ENCODE peak calls at places on chromosomes 16 and 17, in four cellular contexts. A, R, I and E are unnamed samples.

GRCh38 chr17:7969434-7969833 is 33.0 kb upstream of the GUCY2D start:
- DNase-seq in A (no peak), R (no peak), I (no peak), E (no peak)

GRCh38 chr17:7988750-7989178 is 13.7 kb upstream of the GUCY2D start:
- DNase-seq in I (peak), R (peak), A (peak), E (peak)

GRCh38 chr16:70391881-70392481 is 45.3 kb downstream of the DDX19A start:
- DNase-seq in I (peak), A (no peak), R (no peak), E (peak)

GRCh38 chr17:57108656-57109392 is 23.8 kb downstream of the AKAP1 start:
- DNase-seq in I (no peak), A (no peak), R (no peak), E (no peak)

GRCh38 chr17:40284085-40284713 is 3.5 kb upstream of the CDC6 start:
- DNase-seq in I (peak), R (peak), A (no peak), E (peak)

GRCh38 chr17:4950757-4951204 is at the start of gene ENO3:
- DNase-seq in R (peak), A (peak), I (no peak), E (no peak)

GRCh38 chr17:42026821-42027539 is 7.1 kb downstream of the NKIRAS2 start:
- DNase-seq in I (no peak), A (peak), R (no peak), E (no peak)

GRCh38 chr17:5329784-5330557 is 47.9 kb downstream of the RABEP1 start:
- DNase-seq in I (no peak), R (no peak), A (no peak), E (no peak)

GRCh38 chr17:18990331-18990730 is 14.2 kb downstream of the FAM83G start:
- DNase-seq in A (no peak), R (no peak), I (no peak), E (no peak)

GRCh38 chr17:12789075-12789975 is at the start of gene ARHGAP44:
- DNase-seq in I (peak), R (peak), A (peak), E (peak)

GRCh38 chr16:49454426-49455180 is 81.0 kb downstream of the C16orf78 start:
- DNase-seq in I (no peak), R (no peak), A (no peak), E (no peak)

GRCh38 chr17:1907818-1908698 is 78.3 kb downstream of the RPA1 start:
- DNase-seq in A (no peak), I (peak), R (no peak), E (no peak)

GRCh38 chr17:17089206-17089550 is 46.9 kb downstream of the MPRIP start:
- DNase-seq in A (no peak), I (no peak), R (no peak), E (no peak)

GRCh38 chr16:53912155-53912554 is 208.2 kb downstream of the FTO start:
- DNase-seq in R (no peak), A (no peak), I (no peak), E (peak)

GRCh38 chr17:28476076-28476475 is 2.6 kb downstream of the SLC13A2 start:
- DNase-seq in A (no peak), R (no peak), I (no peak), E (no peak)

GRCh38 chr16:65289022-65289421 is 167.2 kb upstream of the CDH11 start:
- DNase-seq in R (no peak), A (no peak), I (no peak), E (no peak)

GRCh38 chr17:65495255-65496060 is 66.0 kb downstream of the AXIN2 start:
- DNase-seq in A (no peak), R (no peak), I (no peak), E (no peak)

GRCh38 chr16:56087636-56088035 is 103.7 kb upstream of the GNAO1 start:
- DNase-seq in A (no peak), I (no peak), R (no peak), E (no peak)
- H3K27ac ChIP-seq in A (no peak), I (no peak), R (no peak), E (no peak)

GRCh38 chr17:63926164-63926563 is 6.0 kb downstream of the CD79B start:
- DNase-seq in I (no peak), R (no peak), A (no peak), E (no peak)

GRCh38 chr17:63928172-63928666 is 3.9 kb downstream of the CD79B start:
- DNase-seq in A (peak), I (no peak), R (no peak), E (no peak)

GRCh38 chr17:63928966-63929695 is 3.0 kb downstream of the CD79B start:
- DNase-seq in A (peak), R (no peak), I (no peak), E (no peak)

GRCh38 chr17:63925615-63926014 is 6.5 kb downstream of the CD79B start:
- DNase-seq in A (peak), R (no peak), I (no peak), E (no peak)

DNA sequence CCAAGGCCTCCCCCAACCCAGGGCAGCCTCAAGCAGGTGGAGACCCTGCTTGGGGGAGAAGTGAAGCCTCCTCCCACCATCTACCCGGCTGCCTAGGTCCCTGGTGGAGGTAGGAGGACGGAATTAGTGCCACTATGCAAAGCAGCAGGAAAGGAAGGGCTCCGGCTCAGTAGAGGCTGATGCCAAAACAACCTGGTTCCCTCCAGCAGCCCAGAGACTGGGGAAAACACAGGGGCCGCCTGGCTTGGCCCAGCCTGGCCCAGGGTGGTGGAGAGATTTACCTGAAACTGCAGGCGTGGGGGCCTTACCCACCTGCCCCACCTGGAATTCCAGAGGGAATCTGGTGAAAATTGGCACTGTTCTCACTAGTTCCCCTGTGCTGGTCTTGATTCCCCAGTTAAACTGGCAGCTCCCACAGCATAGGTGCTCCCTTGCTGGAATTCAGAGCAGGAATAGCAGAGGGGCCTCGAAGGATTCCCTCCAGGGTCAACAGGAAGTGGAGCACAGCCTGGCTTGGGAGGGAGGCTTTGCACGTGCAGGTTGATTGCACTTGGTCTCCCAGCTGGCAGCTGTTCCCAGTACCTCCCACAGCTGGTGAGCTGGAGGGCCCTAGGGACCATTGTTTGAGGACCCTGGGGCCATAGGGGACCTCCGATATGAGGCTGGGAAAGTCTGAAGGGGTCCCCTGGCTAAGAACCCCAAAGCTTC is 4.5 kb downstream of the CD79B start:
- DNase-seq in I (no peak), R (no peak), A (peak), E (no peak)
- H3K27ac ChIP-seq in I (no peak), R (no peak), A (no peak), E (no peak)

GRCh38 chr16:30179931-30180330 is 3.5 kb upstream of the CORO1A start:
- DNase-seq in I (no peak), R (no peak), A (no peak), E (no peak)
- H3K27ac ChIP-seq in I (no peak), R (no peak), A (no peak), E (no peak)

GRCh38 chr17:44105941-44106340 is 17.5 kb downstream of the HDAC5 start:
- DNase-seq in R (no peak), I (no peak), A (peak), E (no peak)

GRCh38 chr17:44106801-44107200 is 16.6 kb downstream of the HDAC5 start:
- DNase-seq in R (no peak), A (no peak), I (no peak), E (no peak)

GRCh38 chr17:44102845-44103622 is 20.4 kb downstream of the HDAC5 start:
- DNase-seq in R (no peak), A (no peak), I (no peak), E (peak)

GRCh38 chr17:44108440-44109311 is 14.8 kb downstream of the HDAC5 start:
- DNase-seq in I (peak), A (peak), R (peak), E (no peak)

GRCh38 chr17:44105483-44105882 is 18.0 kb downstream of the HDAC5 start:
- DNase-seq in A (peak), I (no peak), R (no peak), E (no peak)
- H3K27ac ChIP-seq in A (peak), I (no peak), R (no peak), E (no peak)

DNA sequence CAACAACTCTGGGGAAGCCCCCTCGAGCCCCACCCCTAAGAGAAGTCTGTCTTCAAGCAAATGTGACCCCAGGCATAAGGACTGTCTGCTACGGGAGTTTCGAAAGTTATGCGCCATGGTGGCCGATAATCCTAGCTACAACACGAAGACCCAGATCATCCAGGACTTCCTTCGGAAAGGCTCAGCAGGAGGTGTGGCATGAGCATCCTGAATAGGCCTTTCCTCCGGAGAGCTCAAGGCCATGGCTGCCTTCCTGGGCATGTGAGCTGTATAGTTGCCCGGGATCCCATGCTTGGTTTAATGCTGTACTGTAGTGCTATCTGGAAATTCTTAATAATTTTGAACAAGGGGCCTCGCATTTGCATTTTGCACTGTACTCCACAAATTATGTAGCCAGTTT is 9.2 kb downstream of the LIG3 start:
- DNase-seq in A (no peak), I (no peak), R (no peak), E (no peak)
- H3K27ac ChIP-seq in A (no peak), I (no peak), R (no peak), E (no peak)

DNA sequence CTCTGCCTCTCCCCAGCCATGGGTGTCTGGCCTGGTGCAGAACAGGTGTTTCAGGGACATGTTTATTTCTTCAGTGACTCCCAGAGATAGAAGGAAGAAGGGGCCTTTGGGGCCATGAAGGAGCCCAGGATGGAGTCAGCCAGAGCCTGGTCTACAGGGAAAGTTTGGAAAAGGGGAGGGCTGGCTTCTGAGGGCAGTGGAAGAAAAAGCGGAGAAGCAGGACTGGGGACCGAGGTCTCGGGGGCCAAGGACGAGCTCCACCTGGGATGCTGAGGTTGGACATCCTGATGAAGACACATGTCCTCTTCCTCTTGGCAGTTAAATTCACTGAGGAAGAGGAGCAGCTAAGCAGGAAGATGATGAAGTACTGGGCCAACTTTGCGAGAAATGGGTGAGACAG is 7.7 kb downstream of the CES2 start:
- DNase-seq in R (no peak), I (no peak), A (no peak), E (no peak)
- H3K27ac ChIP-seq in R (no peak), I (no peak), A (no peak), E (peak)